ENCODE peak calls at places on chromosomes 13 and 19, in eight cellular contexts. O, J, H, G, D, M, K and V are unnamed samples.
A peak's percentile ranks its signal among the peaks of the same experiment; 100 is the strongest.

GRCh38 chr13:23796546-23796945 is 92.7 kb downstream of the MIPEP start:
- DNase-seq in M (no peak), K (no peak), H (no peak), O (no peak), J (no peak), G (no peak), D (no peak), V (no peak)

GRCh38 chr13:48647625-48648024 is 6.1 kb upstream of the CYSLTR2 start:
- DNase-seq in G (no peak), D (no peak), K (no peak), J (peak; percentile 9), M (no peak), O (peak; percentile 42), H (no peak), V (peak; percentile 45)

GRCh38 chr13:54573186-54573585 is 1544.6 kb downstream of the OLFM4 start:
- DNase-seq in G (no peak), H (no peak), O (no peak), J (no peak), K (no peak), M (no peak), D (no peak), V (no peak)

GRCh38 chr13:80116107-80116506 is 224.8 kb downstream of the SPRY2 start:
- DNase-seq in O (no peak), M (no peak), D (no peak), G (no peak), H (no peak), J (no peak), K (no peak), V (no peak)

GRCh38 chr19:3801412-3802096 is 15.4 kb upstream of the MATK start:
- DNase-seq in J (no peak), O (no peak), D (peak; percentile 57), G (peak; percentile 66), K (no peak), M (no peak), H (peak; percentile 34), V (peak; percentile 24)

GRCh38 chr13:49336655-49337054 is 88.9 kb downstream of the CDADC1 start:
- DNase-seq in H (no peak), G (no peak), D (no peak), M (no peak), O (no peak), K (no peak), J (no peak), V (no peak)

GRCh38 chr13:102261809-102262208 is 140.0 kb downstream of the FGF14 start:
- DNase-seq in O (no peak), G (no peak), J (no peak), K (no peak), M (no peak), H (no peak), D (no peak), V (no peak)

GRCh38 chr19:35768082-35768421 is 7.3 kb upstream of the ARHGAP33 start:
- DNase-seq in D (no peak), K (no peak), H (no peak), J (no peak), O (no peak), M (no peak), G (no peak), V (no peak)

GRCh38 chr19:4732680-4733114 is 9.1 kb upstream of the DPP9 start:
- DNase-seq in M (no peak), G (peak; percentile 61), H (peak; percentile 29), O (peak; percentile 41), J (peak; percentile 85), D (peak; percentile 26), K (peak; percentile 57), V (no peak)

GRCh38 chr19:35395762-35396199 is 24.9 kb downstream of the GPR42 start:
- DNase-seq in K (no peak), O (peak; percentile 82), M (no peak), J (no peak), G (no peak), H (no peak), D (no peak), V (no peak)

GRCh38 chr19:14368011-14368513 is 13.2 kb upstream of the ADGRE5 start:
- DNase-seq in O (no peak), H (no peak), K (no peak), M (no peak), J (peak; percentile 34), G (peak; percentile 84), D (no peak), V (no peak)

GRCh38 chr13:29676535-29676934 is 81.0 kb upstream of the SLC7A1 start:
- DNase-seq in J (no peak), K (no peak), G (no peak), H (no peak), O (peak; percentile 14), D (no peak), M (no peak), V (no peak)

GRCh38 chr13:85724554-85725432 is 74.4 kb downstream of the SLITRK6 start:
- DNase-seq in K (no peak), J (no peak), G (no peak), M (no peak), H (no peak), D (no peak), O (no peak), V (peak; percentile 31)

GRCh38 chr19:16542045-16542893 is at the start of gene CHERP:
- DNase-seq in J (peak; percentile 98), M (peak; percentile 88), D (peak; percentile 94), G (peak; percentile 95), K (peak; percentile 82), O (peak; percentile 93), H (peak; percentile 94), V (peak; percentile 95)

GRCh38 chr19:45973564-45974338 is at the start of gene NOVA2:
- DNase-seq in O (peak; percentile 35), J (peak; percentile 57), G (no peak), H (peak; percentile 73), K (peak; percentile 79), M (no peak), D (no peak), V (peak; percentile 57)

GRCh38 chr13:30165791-30166190 is 141.6 kb downstream of the KATNAL1 start:
- DNase-seq in O (no peak), G (no peak), J (no peak), D (no peak), H (no peak), M (no peak), K (no peak), V (no peak)

GRCh38 chr19:1119475-1120217 is 15.9 kb downstream of the GPX4 start:
- DNase-seq in H (no peak), G (no peak), O (no peak), M (no peak), J (no peak), D (no peak), K (no peak), V (no peak)

GRCh38 chr19:13314761-13315160 is 164.6 kb downstream of the IER2 start:
- DNase-seq in G (no peak), M (no peak), O (no peak), D (no peak), J (no peak), K (no peak), H (no peak), V (no peak)

GRCh38 chr19:10224337-10224736 is 6.8 kb downstream of the S1PR2 start:
- DNase-seq in O (no peak), J (no peak), D (no peak), H (no peak), G (no peak), M (no peak), K (no peak), V (no peak)

GRCh38 chr13:48448963-48449614 is 36.2 kb upstream of the LPAR6 start:
- DNase-seq in O (no peak), M (no peak), D (no peak), J (no peak), K (no peak), G (no peak), H (no peak), V (no peak)

GRCh38 chr19:6241680-6242079 is 38.1 kb downstream of the MLLT1 start:
- DNase-seq in O (no peak), J (no peak), H (peak; percentile 46), G (no peak), D (no peak), K (no peak), M (no peak), V (no peak)

GRCh38 chr13:45278096-45278645 is 62.8 kb downstream of the TPT1 start:
- DNase-seq in H (no peak), G (no peak), O (no peak), D (no peak), M (no peak), J (no peak), K (no peak), V (no peak)

DNA sequence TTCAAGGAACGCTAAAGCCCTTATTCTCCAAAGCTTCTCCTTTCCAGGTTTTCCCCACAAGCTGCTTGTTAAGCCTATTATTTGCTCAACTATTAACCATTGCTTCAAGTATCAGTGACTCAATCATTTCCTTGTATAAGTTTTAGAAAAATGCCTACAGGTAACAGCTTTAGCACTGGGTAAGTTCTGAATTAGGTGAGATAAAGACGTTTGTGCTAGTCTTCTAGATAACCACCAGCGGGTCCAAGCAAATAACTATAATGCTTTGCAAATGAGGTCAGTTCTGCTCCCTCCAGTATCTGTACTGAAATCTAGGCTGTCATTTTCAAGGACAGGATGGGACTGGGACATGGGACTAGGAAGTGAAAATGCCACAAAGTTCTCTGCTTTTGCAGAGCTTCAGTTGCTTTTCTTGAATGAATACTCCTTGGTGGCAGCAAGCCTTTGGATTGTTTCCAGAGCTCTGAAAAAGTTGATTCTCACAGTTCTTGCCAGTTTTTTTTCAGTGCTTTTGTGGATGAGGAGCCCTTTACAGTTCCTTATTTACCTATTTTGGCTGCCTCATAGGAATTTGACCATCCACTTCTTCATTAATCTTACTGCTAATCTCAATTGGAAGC is 1487.7 kb downstream of the EFNB2 start:
- DNase-seq in M (no peak), H (no peak), G (no peak), D (no peak), K (no peak), O (no peak), J (no peak), V (no peak)
- H3K9me3 ChIP-seq in M (no peaks in the 10 kb centered on the region), H (peaks cover 4% of the 10 kb centered on the region), G (no peaks in the 10 kb centered on the region), D (no peaks in the 10 kb centered on the region), K (no peaks in the 10 kb centered on the region), O (no peaks in the 10 kb centered on the region), J (no peaks in the 10 kb centered on the region), V (no peaks in the 10 kb centered on the region)

GRCh38 chr19:49676690-49677231 is 310 bp upstream of the PRMT1 start:
- DNase-seq in O (peak; percentile 100), M (peak; percentile 100), H (peak; percentile 99), G (peak; percentile 98), J (peak; percentile 100), K (peak; percentile 100), D (peak; percentile 97), V (peak; percentile 100)
- H3K4me1 ChIP-seq in O (peaks cover 55% of the 10 kb centered on the region), M (peaks cover 15% of the 10 kb centered on the region), H (peaks cover 63% of the 10 kb centered on the region), G (peaks cover 48% of the 10 kb centered on the region), J (peaks cover 60% of the 10 kb centered on the region), K (peaks cover 6% of the 10 kb centered on the region), D (peaks cover 37% of the 10 kb centered on the region), V (peaks cover 33% of the 10 kb centered on the region)

GRCh38 chr13:114260818-114261217 is 20.6 kb upstream of the UPF3A start:
- DNase-seq in J (peak; percentile 36), M (no peak), D (no peak), K (no peak), O (no peak), H (no peak), G (no peak), V (no peak)
- H3K36me3 ChIP-seq in J (peaks cover 89% of the 10 kb centered on the region), M (peaks cover 9% of the 10 kb centered on the region), D (peaks cover 53% of the 10 kb centered on the region), K (peaks cover 25% of the 10 kb centered on the region), O (peaks cover 6% of the 10 kb centered on the region), H (peaks cover 95% of the 10 kb centered on the region), G (peaks cover 52% of the 10 kb centered on the region), V (no peaks in the 10 kb centered on the region)

GRCh38 chr19:54704928-54705327 is 19.3 kb upstream of the KIR3DL3 start:
- DNase-seq in K (no peak), M (no peak), G (no peak), J (no peak), O (no peak), D (no peak), H (no peak), V (no peak)

GRCh38 chr19:54707932-54708331 is 16.3 kb upstream of the KIR3DL3 start:
- DNase-seq in D (no peak), G (no peak), J (peak; percentile 9), O (no peak), H (no peak), M (peak; percentile 43), K (no peak), V (peak; percentile 17)

GRCh38 chr19:54708781-54709180 is 15.5 kb upstream of the KIR3DL3 start:
- DNase-seq in O (no peak), D (no peak), J (no peak), K (no peak), M (peak; percentile 33), H (no peak), G (no peak), V (no peak)
- H3K9me3 ChIP-seq in O (no peaks in the 10 kb centered on the region), D (no peaks in the 10 kb centered on the region), J (no peaks in the 10 kb centered on the region), K (peaks cover 15% of the 10 kb centered on the region), M (no peaks in the 10 kb centered on the region), H (no peaks in the 10 kb centered on the region), G (no peaks in the 10 kb centered on the region), V (no peaks in the 10 kb centered on the region)